ENCODE peak calls at places on chromosomes 7 and 10, in seven cellular contexts. T is WTC11, O is HCT116, J is K562, Q is SK-N-SH, W is GM12878, E is HepG2. R is an unnamed sample.

GRCh38 chr10:91592282-91593020 is 40.4 kb downstream of the PPP1R3C start:
- DNase-seq in J (no peak), E (no peak), Q (no peak), T (no peak), W (no peak), O (no peak), R (no peak)

GRCh38 chr7:73856941-73857340 is 4.0 kb upstream of the TMEM270 start:
- DNase-seq in W (no peak), T (no peak), J (no peak), Q (no peak), O (no peak), E (no peak), R (no peak)

GRCh38 chr7:72709909-72710308 is 118.1 kb downstream of the TYW1B start:
- DNase-seq in W (no peak), J (no peak), Q (no peak), E (no peak), O (no peak), T (no peak), R (no peak)

GRCh38 chr7:71429116-71429515 is 297.2 kb downstream of the GALNT17 start:
- DNase-seq in J (no peak), E (no peak), Q (no peak), T (no peak), O (no peak), W (no peak), R (no peak)

GRCh38 chr7:89839329-89839728 is 314.9 kb upstream of the STEAP1 start:
- DNase-seq in Q (no peak), W (no peak), O (no peak), E (no peak), T (no peak), J (no peak), R (no peak)

GRCh38 chr10:128631801-128632241 is 505.6 kb upstream of the MKI67 start:
- DNase-seq in O (peak; percentile 35), W (no peak), Q (peak; percentile 36), T (no peak), J (no peak), E (peak; percentile 21), R (peak; percentile 30)

GRCh38 chr7:105399043-105399725 is 10.5 kb upstream of the SRPK2 start:
- DNase-seq in Q (peak; percentile 51), E (peak; percentile 16), W (no peak), J (peak; percentile 35), O (no peak), T (no peak), R (peak; percentile 33)

GRCh38 chr10:86372785-86373239 is 6.2 kb upstream of the GRID1 start:
- DNase-seq in E (no peak), Q (no peak), J (no peak), O (no peak), W (no peak), T (peak; percentile 6), R (no peak)

GRCh38 chr7:42244828-42245227 is 7.8 kb upstream of the GLI3 start:
- DNase-seq in T (no peak), J (no peak), Q (no peak), E (no peak), W (no peak), O (no peak), R (no peak)

GRCh38 chr10:112525215-112525614 is 78.2 kb downstream of the VTI1A start:
- DNase-seq in T (no peak), J (no peak), O (peak; percentile 75), Q (no peak), W (no peak), E (no peak), R (no peak)

GRCh38 chr7:117202511-117202910 is 120.3 kb downstream of the WNT2 start:
- DNase-seq in J (no peak), W (no peak), T (no peak), O (no peak), E (no peak), Q (no peak), R (no peak)

GRCh38 chr10:114715171-114715670 is 57.1 kb upstream of the ABLIM1 start:
- DNase-seq in Q (no peak), J (no peak), E (no peak), T (no peak), O (no peak), W (no peak), R (no peak)

GRCh38 chr7:142407939-142408573 is 150.2 kb upstream of the PRSS58 start:
- DNase-seq in O (no peak), E (no peak), T (no peak), J (no peak), Q (no peak), W (no peak), R (no peak)

GRCh38 chr10:102975483-102976057 is 57.5 kb downstream of the CNNM2 start:
- DNase-seq in O (no peak), T (no peak), J (no peak), Q (no peak), W (no peak), E (no peak), R (no peak)

DNA sequence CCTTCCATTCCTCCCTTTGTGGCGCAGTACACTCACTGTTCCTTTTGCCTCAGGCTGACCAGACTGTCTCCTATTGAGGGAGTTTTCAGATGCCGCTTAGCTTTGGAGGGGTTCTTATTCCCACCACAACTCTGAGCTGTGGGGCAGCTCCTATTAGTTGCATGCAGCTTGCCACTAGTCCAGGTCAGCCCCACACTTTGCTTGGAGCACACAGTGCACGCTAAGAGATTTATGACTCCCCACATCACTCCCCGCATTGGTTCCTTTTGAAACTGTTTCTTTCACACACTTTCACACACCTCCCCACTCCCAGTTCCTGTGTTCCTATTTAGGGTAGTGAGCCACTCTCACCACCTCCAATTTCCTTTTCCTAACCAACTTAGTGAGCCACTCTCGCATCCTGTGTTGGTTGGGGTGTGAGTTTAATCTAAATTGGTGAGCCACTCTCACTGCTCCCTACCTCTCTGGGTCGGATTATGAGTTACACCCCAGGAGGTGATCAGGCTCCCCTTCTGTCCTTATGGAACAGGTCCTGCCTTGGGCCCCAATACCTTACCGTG is 10.4 kb upstream of the ZNF485 start:
- DNase-seq in O (no peak), E (no peak), W (peak; percentile 78), T (no peak), J (no peak), Q (no peak), R (no peak)
- TF ChIP-seq MAX in O (no peak), E (no peak), W (no peak), T (no peak), J (no peak), Q (no peak), R (no peak)

GRCh38 chr10:101512741-101513140 is 75.3 kb downstream of the POLL start:
- DNase-seq in O (no peak), J (no peak), E (no peak), T (no peak), Q (no peak), W (no peak), R (no peak)
- TF ChIP-seq MAX in O (no peak), J (no peak), E (no peak), T (no peak), Q (no peak), W (no peak), R (no peak)

GRCh38 chr7:30468041-30468440 is 10.5 kb downstream of the NOD1 start:
- DNase-seq in W (no peak), O (no peak), E (no peak), T (no peak), J (no peak), Q (no peak), R (peak; percentile 62)

GRCh38 chr7:30470163-30470770 is 8.3 kb downstream of the NOD1 start:
- DNase-seq in Q (no peak), E (no peak), T (no peak), O (no peak), W (no peak), J (peak; percentile 78), R (no peak)

GRCh38 chr7:30468791-30469190 is 9.8 kb downstream of the NOD1 start:
- DNase-seq in T (no peak), W (no peak), E (no peak), J (no peak), O (no peak), Q (no peak), R (no peak)

GRCh38 chr7:30470783-30471182 is 7.8 kb downstream of the NOD1 start:
- DNase-seq in E (no peak), J (peak; percentile 33), Q (no peak), W (no peak), O (no peak), T (no peak), R (no peak)

GRCh38 chr7:30469303-30469702 is 9.3 kb downstream of the NOD1 start:
- DNase-seq in W (no peak), O (peak; percentile 8), J (no peak), E (peak; percentile 83), T (peak; percentile 68), Q (no peak), R (no peak)
- TF ChIP-seq MAX in W (no peak), O (no peak), J (no peak), E (no peak), T (no peak), Q (no peak), R (no peak)

GRCh38 chr10:3865565-3865964 is 80.6 kb upstream of the KLF6 start:
- DNase-seq in Q (no peak), W (no peak), E (no peak), O (no peak), T (no peak), J (no peak), R (no peak)

GRCh38 chr10:3867454-3868273 is 82.7 kb upstream of the KLF6 start:
- DNase-seq in T (no peak), Q (no peak), W (no peak), O (no peak), J (no peak), E (no peak), R (no peak)

GRCh38 chr10:3869036-3869435 is 84.0 kb upstream of the KLF6 start:
- DNase-seq in W (no peak), Q (no peak), O (no peak), T (no peak), J (no peak), E (no peak), R (no peak)

GRCh38 chr10:3866347-3866746 is 81.3 kb upstream of the KLF6 start:
- DNase-seq in E (no peak), O (no peak), W (no peak), J (no peak), T (no peak), Q (no peak), R (no peak)

GRCh38 chr10:3868274-3868669 is 83.3 kb upstream of the KLF6 start:
- DNase-seq in E (no peak), O (no peak), J (no peak), W (no peak), Q (no peak), T (no peak), R (no peak)
- TF ChIP-seq MAX in E (no peak), O (no peak), J (no peak), W (no peak), Q (no peak), T (no peak), R (no peak)

GRCh38 chr10:127563718-127564553 is 14.8 kb downstream of the NPS start:
- DNase-seq in O (peak; percentile 24), E (no peak), J (peak; percentile 17), T (peak; percentile 58), Q (peak; percentile 61), W (no peak), R (peak; percentile 32)
- TF ChIP-seq MAX in O (no peak), E (no peak), J (no peak), T (no peak), Q (no peak), W (no peak), R (no peak)

GRCh38 chr7:100745184-100745583 is 11.8 kb downstream of the ZAN start:
- DNase-seq in J (peak; percentile 76), Q (peak; percentile 82), W (no peak), T (peak; percentile 31), O (peak; percentile 46), E (no peak), R (peak; percentile 39)

GRCh38 chr7:100739934-100740333 is 6.5 kb downstream of the ZAN start:
- DNase-seq in Q (no peak), E (no peak), O (no peak), W (no peak), T (no peak), J (no peak), R (no peak)

GRCh38 chr7:100744605-100745004 is 11.2 kb downstream of the ZAN start:
- DNase-seq in W (no peak), Q (no peak), O (no peak), J (no peak), E (no peak), T (no peak), R (no peak)
- TF ChIP-seq MAX in W (no peak), Q (no peak), O (no peak), J (no peak), E (no peak), T (no peak), R (no peak)

R was measured in NB4.